ENCODE peak calls at places on chromosomes 13 and 19, in seven cellular contexts. V, K, R, J, G, S and U are unnamed samples.

GRCh38 chr13:41004875-41005693 is 14.0 kb downstream of the ELF1 start:
- DNase-seq in V (no peak), K (no peak), R (no peak), J (no peak), G (no peak), S (no peak), U (no peak)

GRCh38 chr19:4987692-4988370 is 18.9 kb downstream of the KDM4B start:
- DNase-seq in V (no peak), K (no peak), R (no peak), J (no peak), G (no peak), S (no peak), U (no peak)

GRCh38 chr19:42421591-42422031 is 5.6 kb downstream of the LIPE start:
- DNase-seq in V (no peak), K (no peak), R (no peak), J (no peak), G (peak), S (no peak), U (no peak)

GRCh38 chr13:26967119-26968038 is 204.2 kb downstream of the USP12 start:
- DNase-seq in V (no peak), K (peak), R (no peak), J (no peak), G (peak), S (no peak), U (no peak)

GRCh38 chr13:100128838-100129237 is 39.9 kb downstream of the PCCA start:
- DNase-seq in V (no peak), K (no peak), R (no peak), J (no peak), G (no peak), S (no peak), U (no peak)

GRCh38 chr13:46982856-46983582 is 86.2 kb upstream of the HTR2A start:
- DNase-seq in V (no peak), K (no peak), R (no peak), J (no peak), G (no peak), S (no peak), U (no peak)

GRCh38 chr19:4702764-4703163 is 20.9 kb downstream of the DPP9 start:
- DNase-seq in V (no peak), K (no peak), R (no peak), J (no peak), G (no peak), S (no peak), U (no peak)

GRCh38 chr19:591099-591958 is 1.6 kb downstream of the HCN2 start:
- DNase-seq in V (peak), K (no peak), R (no peak), J (no peak), G (no peak), S (no peak), U (no peak)

GRCh38 chr19:46791944-46792343 is 3.5 kb upstream of the SLC1A5 start:
- DNase-seq in V (no peak), K (no peak), R (no peak), J (no peak), G (no peak), S (no peak), U (no peak)

GRCh38 chr19:49425922-49426592 is 869 bp downstream of the GFY start:
- DNase-seq in V (peak), K (no peak), R (no peak), J (no peak), G (no peak), S (no peak), U (no peak)

GRCh38 chr19:50896591-50897190 is 14.5 kb downstream of the KLK4 start:
- DNase-seq in V (no peak), K (no peak), R (no peak), J (no peak), G (no peak), S (no peak), U (no peak)

GRCh38 chr13:24187185-24187584 is 26.7 kb downstream of the SPATA13 start:
- DNase-seq in V (no peak), K (no peak), R (no peak), J (no peak), G (no peak), S (no peak), U (no peak)

GRCh38 chr13:31765441-31765840 is 26.1 kb downstream of the RXFP2 start:
- DNase-seq in V (no peak), K (peak), R (no peak), J (no peak), G (no peak), S (no peak), U (no peak)

GRCh38 chr19:38953677-38954076 is 21.9 kb downstream of the FBXO17 start:
- DNase-seq in V (no peak), K (no peak), R (no peak), J (no peak), G (no peak), S (no peak), U (no peak)